ENCODE peak calls at places on chromosomes 2 and 18, in five cellular contexts. One of them, this sample, is unnamed.

GRCh38 chr2:112138143-112139032 is at the start of gene FBLN7:
- DNase-seq in IMR-90: no peak
- DNase-seq in neuronal stem cell: no peak
- DNase-seq in H1: no peak
- DNase-seq in mesenchymal stem cell: no peak
- DNase-seq in this sample: no peak

GRCh38 chr2:212098966-212099365 is 439.6 kb downstream of the ERBB4 start:
- DNase-seq in IMR-90: no peak
- DNase-seq in neuronal stem cell: no peak
- DNase-seq in H1: no peak
- DNase-seq in mesenchymal stem cell: no peak
- DNase-seq in this sample: no peak

GRCh38 chr2:120342451-120342850 is 3.5 kb upstream of the INHBB start:
- DNase-seq in IMR-90: no peak
- DNase-seq in neuronal stem cell: no peak
- DNase-seq in H1: no peak
- DNase-seq in mesenchymal stem cell: no peak
- DNase-seq in this sample: no peak

GRCh38 chr2:129716781-129717559 is 262.5 kb upstream of the RAB6C start:
- DNase-seq in IMR-90: no peak
- DNase-seq in neuronal stem cell: no peak
- DNase-seq in H1: peak; percentile 43
- DNase-seq in mesenchymal stem cell: no peak
- DNase-seq in this sample: no peak

GRCh38 chr2:172710584-172711024 is 25.0 kb upstream of the RAPGEF4 start:
- DNase-seq in IMR-90: peak; percentile 95
- DNase-seq in neuronal stem cell: peak; percentile 20
- DNase-seq in H1: peak; percentile 52
- DNase-seq in mesenchymal stem cell: peak; percentile 68
- DNase-seq in this sample: no peak

GRCh38 chr18:79585395-79586370 is 93.9 kb upstream of the CTDP1 start:
- DNase-seq in IMR-90: no peak
- DNase-seq in neuronal stem cell: no peak
- DNase-seq in H1: no peak
- DNase-seq in mesenchymal stem cell: no peak
- DNase-seq in this sample: peak; percentile 20

GRCh38 chr2:189347540-189347939 is 93.7 kb upstream of the WDR75 start:
- DNase-seq in IMR-90: peak; percentile 96
- DNase-seq in neuronal stem cell: no peak
- DNase-seq in H1: no peak
- DNase-seq in mesenchymal stem cell: peak; percentile 96
- DNase-seq in this sample: no peak

GRCh38 chr2:197960765-197961164 is 156.4 kb downstream of the PLCL1 start:
- DNase-seq in IMR-90: no peak
- DNase-seq in neuronal stem cell: no peak
- DNase-seq in H1: no peak
- DNase-seq in mesenchymal stem cell: no peak
- DNase-seq in this sample: no peak

GRCh38 chr2:67309281-67309680 is 87.9 kb upstream of the ETAA1 start:
- DNase-seq in IMR-90: peak; percentile 54
- DNase-seq in neuronal stem cell: no peak
- DNase-seq in H1: no peak
- DNase-seq in mesenchymal stem cell: peak; percentile 40
- DNase-seq in this sample: no peak

GRCh38 chr2:188422726-188423125 is 131.1 kb downstream of the GULP1 start:
- DNase-seq in IMR-90: no peak
- DNase-seq in neuronal stem cell: no peak
- DNase-seq in H1: no peak
- DNase-seq in mesenchymal stem cell: no peak
- DNase-seq in this sample: no peak

GRCh38 chr2:208269091-208269490 is 3.0 kb downstream of the PIKFYVE start:
- DNase-seq in IMR-90: no peak
- DNase-seq in neuronal stem cell: no peak
- DNase-seq in H1: no peak
- DNase-seq in mesenchymal stem cell: no peak
- DNase-seq in this sample: no peak

GRCh38 chr2:239411117-239411516 is 10.3 kb upstream of the HDAC4 start:
- DNase-seq in IMR-90: no peak
- DNase-seq in neuronal stem cell: no peak
- DNase-seq in H1: no peak
- DNase-seq in mesenchymal stem cell: no peak
- DNase-seq in this sample: no peak

GRCh38 chr18:79523738-79524180 is 128.0 kb downstream of the NFATC1 start:
- DNase-seq in IMR-90: no peak
- DNase-seq in neuronal stem cell: no peak
- DNase-seq in H1: no peak
- DNase-seq in mesenchymal stem cell: no peak
- DNase-seq in this sample: no peak

GRCh38 chr2:95158441-95158840 is 1.2 kb downstream of the ZNF514 start:
- DNase-seq in IMR-90: no peak
- DNase-seq in neuronal stem cell: no peak
- DNase-seq in H1: no peak
- DNase-seq in mesenchymal stem cell: no peak
- DNase-seq in this sample: no peak

GRCh38 chr2:194060269-194060668 is 1596.8 kb upstream of the SLC39A10 start:
- DNase-seq in IMR-90: no peak
- DNase-seq in neuronal stem cell: no peak
- DNase-seq in H1: no peak
- DNase-seq in mesenchymal stem cell: no peak
- DNase-seq in this sample: no peak

GRCh38 chr2:206502729-206503128 is 59.4 kb downstream of the ADAM23 start:
- DNase-seq in IMR-90: no peak
- DNase-seq in neuronal stem cell: no peak
- DNase-seq in H1: no peak
- DNase-seq in mesenchymal stem cell: no peak
- DNase-seq in this sample: no peak

GRCh38 chr2:151777911-151778310 is 43.6 kb upstream of the NEB start:
- DNase-seq in IMR-90: peak; percentile 57
- DNase-seq in neuronal stem cell: no peak
- DNase-seq in H1: no peak
- DNase-seq in mesenchymal stem cell: peak; percentile 22
- DNase-seq in this sample: no peak

GRCh38 chr2:111694690-111695089 is 189.3 kb downstream of the ANAPC1 start:
- DNase-seq in IMR-90: peak; percentile 87
- DNase-seq in neuronal stem cell: no peak
- DNase-seq in H1: no peak
- DNase-seq in mesenchymal stem cell: no peak
- DNase-seq in this sample: no peak

GRCh38 chr2:85995648-85996529 is 107.1 kb upstream of the ST3GAL5 start:
- DNase-seq in IMR-90: no peak
- DNase-seq in neuronal stem cell: no peak
- DNase-seq in H1: no peak
- DNase-seq in mesenchymal stem cell: no peak
- DNase-seq in this sample: peak; percentile 17

GRCh38 chr2:217054791-217055190 is 194.9 kb upstream of the TNP1 start:
- DNase-seq in IMR-90: no peak
- DNase-seq in neuronal stem cell: no peak
- DNase-seq in H1: no peak
- DNase-seq in mesenchymal stem cell: no peak
- DNase-seq in this sample: no peak

GRCh38 chr2:241965931-241966412 is 96.4 kb downstream of the RTP5 start:
- DNase-seq in IMR-90: peak; percentile 95
- DNase-seq in neuronal stem cell: peak; percentile 23
- DNase-seq in H1: no peak
- DNase-seq in mesenchymal stem cell: peak; percentile 99
- DNase-seq in this sample: peak; percentile 42

GRCh38 chr2:166365803-166366420 is 9.8 kb downstream of the SCN9A start:
- DNase-seq in IMR-90: no peak
- DNase-seq in neuronal stem cell: no peak
- DNase-seq in H1: no peak
- DNase-seq in mesenchymal stem cell: no peak
- DNase-seq in this sample: no peak

GRCh38 chr2:117987121-117987520 is 26.7 kb downstream of the CCDC93 start:
- DNase-seq in IMR-90: no peak
- DNase-seq in neuronal stem cell: no peak
- DNase-seq in H1: no peak
- DNase-seq in mesenchymal stem cell: no peak
- DNase-seq in this sample: no peak

GRCh38 chr2:218964041-218964771 is 4.7 kb downstream of the CDK5R2 start:
- DNase-seq in IMR-90: peak; percentile 92
- DNase-seq in neuronal stem cell: no peak
- DNase-seq in H1: no peak
- DNase-seq in mesenchymal stem cell: peak; percentile 53
- DNase-seq in this sample: no peak

GRCh38 chr2:46584134-46584533 is 104.8 kb downstream of the TMEM247 start:
- DNase-seq in IMR-90: peak; percentile 61
- DNase-seq in neuronal stem cell: no peak
- DNase-seq in H1: no peak
- DNase-seq in mesenchymal stem cell: no peak
- DNase-seq in this sample: no peak

GRCh38 chr2:184523732-184524131 is 74.6 kb upstream of the ZNF804A start:
- DNase-seq in IMR-90: no peak
- DNase-seq in neuronal stem cell: no peak
- DNase-seq in H1: no peak
- DNase-seq in mesenchymal stem cell: no peak
- DNase-seq in this sample: no peak

GRCh38 chr2:224029876-224030275 is 9.2 kb downstream of the SERPINE2 start:
- DNase-seq in IMR-90: no peak
- DNase-seq in neuronal stem cell: no peak
- DNase-seq in H1: no peak
- DNase-seq in mesenchymal stem cell: no peak
- DNase-seq in this sample: no peak

GRCh38 chr2:236168110-236169067 is at the start of gene GBX2:
- DNase-seq in IMR-90: peak; percentile 17
- DNase-seq in neuronal stem cell: peak; percentile 82
- DNase-seq in H1: peak; percentile 87
- DNase-seq in mesenchymal stem cell: peak; percentile 49
- DNase-seq in this sample: peak; percentile 94

GRCh38 chr2:232568161-232568560 is 17.7 kb downstream of the EIF4E2 start:
- DNase-seq in IMR-90: peak; percentile 84
- DNase-seq in neuronal stem cell: no peak
- DNase-seq in H1: no peak
- DNase-seq in mesenchymal stem cell: peak; percentile 84
- DNase-seq in this sample: no peak

GRCh38 chr2:242031481-242032019 is 162.0 kb downstream of the RTP5 start:
- DNase-seq in IMR-90: peak; percentile 95
- DNase-seq in neuronal stem cell: no peak
- DNase-seq in H1: peak; percentile 14
- DNase-seq in mesenchymal stem cell: peak; percentile 91
- DNase-seq in this sample: peak; percentile 15

GRCh38 chr2:145156199-145156598 is 636.3 kb upstream of the ZEB2 start:
- DNase-seq in IMR-90: no peak
- DNase-seq in neuronal stem cell: no peak
- DNase-seq in H1: no peak
- DNase-seq in mesenchymal stem cell: peak; percentile 34
- DNase-seq in this sample: no peak

GRCh38 chr2:11899264-11899818 is 152.9 kb downstream of the LPIN1 start:
- DNase-seq in IMR-90: peak; percentile 63
- DNase-seq in neuronal stem cell: no peak
- DNase-seq in H1: no peak
- DNase-seq in mesenchymal stem cell: peak; percentile 26
- DNase-seq in this sample: no peak

GRCh38 chr2:232327089-232328037 is 51.2 kb upstream of the ALPP start:
- DNase-seq in IMR-90: peak; percentile 50
- DNase-seq in neuronal stem cell: peak; percentile 56
- DNase-seq in H1: peak; percentile 99
- DNase-seq in mesenchymal stem cell: peak; percentile 67
- DNase-seq in this sample: peak; percentile 91

GRCh38 chr2:230668184-230668938 is 44.3 kb upstream of the CAB39 start:
- DNase-seq in IMR-90: peak; percentile 74
- DNase-seq in neuronal stem cell: no peak
- DNase-seq in H1: no peak
- DNase-seq in mesenchymal stem cell: no peak
- DNase-seq in this sample: no peak
- H3K4me2 ChIP-seq in IMR-90: no peak overlapping the region
- H3K4me2 ChIP-seq in neuronal stem cell: no peak overlapping the region
- H3K4me2 ChIP-seq in H1: no peak overlapping the region
- H3K4me2 ChIP-seq in mesenchymal stem cell: no peak overlapping the region
- H3K4me2 ChIP-seq in this sample: no peak overlapping the region

GRCh38 chr2:39124770-39125075 is 3.9 kb upstream of the SOS1 start:
- DNase-seq in IMR-90: no peak
- DNase-seq in neuronal stem cell: no peak
- DNase-seq in H1: no peak
- DNase-seq in mesenchymal stem cell: no peak
- DNase-seq in this sample: no peak

GRCh38 chr2:39120771-39121522 is at the start of gene SOS1:
- DNase-seq in IMR-90: peak; percentile 92
- DNase-seq in neuronal stem cell: peak; percentile 95
- DNase-seq in H1: peak; percentile 96
- DNase-seq in mesenchymal stem cell: peak; percentile 96
- DNase-seq in this sample: peak; percentile 94

GRCh38 chr2:39121523-39122063 is 742 bp upstream of the SOS1 start:
- DNase-seq in IMR-90: no peak
- DNase-seq in neuronal stem cell: no peak
- DNase-seq in H1: no peak
- DNase-seq in mesenchymal stem cell: no peak
- DNase-seq in this sample: no peak

GRCh38 chr2:39123436-39123999 is 2.7 kb upstream of the SOS1 start:
- DNase-seq in IMR-90: no peak
- DNase-seq in neuronal stem cell: no peak
- DNase-seq in H1: no peak
- DNase-seq in mesenchymal stem cell: no peak
- DNase-seq in this sample: no peak

DNA sequence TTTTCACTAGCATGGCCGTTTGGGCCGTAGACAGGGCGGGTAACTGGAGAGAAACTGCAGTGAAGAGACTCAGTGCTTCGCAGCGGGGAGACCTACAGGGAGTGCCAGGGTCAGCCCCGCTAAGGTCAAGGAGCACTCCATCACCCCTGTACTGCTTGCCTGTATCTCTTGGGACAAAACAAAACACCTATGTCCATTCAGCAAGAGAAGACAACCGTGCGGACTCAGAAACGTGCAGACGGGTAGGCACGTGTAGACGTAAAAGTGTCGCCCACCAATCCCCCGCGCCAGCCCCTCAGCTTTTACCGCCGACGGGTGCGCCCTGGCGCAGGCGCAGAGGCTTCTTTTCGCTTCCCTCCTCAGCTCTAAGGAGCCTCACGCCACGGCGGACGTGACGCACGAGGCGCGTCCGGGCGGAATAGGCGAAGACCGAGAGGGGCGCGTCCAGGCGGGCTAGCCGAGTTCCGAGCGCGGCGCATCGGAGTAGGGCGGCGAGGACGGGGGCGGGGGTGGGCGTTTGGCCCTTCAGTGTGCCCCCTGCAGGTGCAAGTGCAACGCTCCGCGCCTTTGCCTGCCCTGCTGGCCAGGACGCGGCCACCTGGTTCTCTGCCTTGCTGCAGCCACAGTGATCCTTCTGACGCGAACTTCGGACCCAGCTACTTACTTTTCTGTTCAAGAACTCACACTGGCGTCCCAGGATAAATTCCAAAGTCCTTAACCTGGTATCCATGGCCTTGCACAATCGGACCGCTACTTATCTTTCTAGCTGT is 3.3 kb upstream of the SOS1 start:
- DNase-seq in IMR-90: peak; percentile 93
- DNase-seq in neuronal stem cell: peak; percentile 97
- DNase-seq in H1: peak; percentile 97
- DNase-seq in mesenchymal stem cell: peak; percentile 96
- DNase-seq in this sample: peak; percentile 99
- H4K91ac ChIP-seq in IMR-90: peak overlapping the region; percentile 85
- H4K91ac ChIP-seq in neuronal stem cell: no peak overlapping the region
- H4K91ac ChIP-seq in H1: peak overlapping the region; percentile 48
- H4K91ac ChIP-seq in mesenchymal stem cell: peak overlapping the region; percentile 85
- H4K91ac ChIP-seq in this sample: no peak overlapping the region

GRCh38 chr2:175808858-175809257 is 193.2 kb downstream of the LNPK start:
- DNase-seq in IMR-90: no peak
- DNase-seq in neuronal stem cell: no peak
- DNase-seq in H1: no peak
- DNase-seq in mesenchymal stem cell: no peak
- DNase-seq in this sample: no peak
- H3K18ac ChIP-seq in IMR-90: no peak overlapping the region
- H3K18ac ChIP-seq in neuronal stem cell: no peak overlapping the region
- H3K18ac ChIP-seq in H1: no peak overlapping the region
- H3K18ac ChIP-seq in mesenchymal stem cell: no peak overlapping the region
- H3K18ac ChIP-seq in this sample: no peak overlapping the region

GRCh38 chr2:33522571-33522970 is 46.1 kb downstream of the RASGRP3 start:
- DNase-seq in IMR-90: peak; percentile 42
- DNase-seq in neuronal stem cell: no peak
- DNase-seq in H1: no peak
- DNase-seq in mesenchymal stem cell: peak; percentile 58
- DNase-seq in this sample: no peak
- H3K4me2 ChIP-seq in IMR-90: no peak overlapping the region
- H3K4me2 ChIP-seq in neuronal stem cell: no peak overlapping the region
- H3K4me2 ChIP-seq in H1: no peak overlapping the region
- H3K4me2 ChIP-seq in mesenchymal stem cell: no peak overlapping the region
- H3K4me2 ChIP-seq in this sample: no peak overlapping the region

This sample was measured in H9.